ENCODE peak calls at places on chromosomes 1 and 21, in six cellular contexts. Y, G, U, P, O and F are unnamed samples.

GRCh38 chr1:61293986-61294504 is 211.7 kb downstream of the NFIA start:
- DNase-seq in Y (no peak), G (no peak), U (no peak), P (no peak), O (no peak), F (no peak)

GRCh38 chr21:25871566-25871965 is 136.8 kb downstream of the GABPA start:
- DNase-seq in Y (no peak), G (no peak), U (peak; percentile 9), P (no peak), O (peak; percentile 41), F (no peak)

GRCh38 chr1:228747536-228747935 is 12.3 kb downstream of the RHOU start:
- DNase-seq in Y (no peak), G (no peak), U (no peak), P (no peak), O (no peak), F (no peak)

GRCh38 chr1:2294661-2295060 is 66.5 kb downstream of the SKI start:
- DNase-seq in Y (no peak), G (no peak), U (no peak), P (no peak), O (no peak), F (no peak)

GRCh38 chr21:35303085-35303484 is 254.0 kb upstream of the RUNX1 start:
- DNase-seq in Y (no peak), G (no peak), U (no peak), P (no peak), O (no peak), F (no peak)

GRCh38 chr1:229579101-229579651 is 20.7 kb upstream of the ABCB10 start:
- DNase-seq in Y (no peak), G (peak; percentile 81), U (peak; percentile 54), P (no peak), O (no peak), F (no peak)

GRCh38 chr1:162151900-162152829 is 82.7 kb downstream of the NOS1AP start:
- DNase-seq in Y (peak; percentile 33), G (no peak), U (peak; percentile 16), P (no peak), O (no peak), F (no peak)

GRCh38 chr1:67833595-67833926 is 294 bp upstream of the GNG12 start:
- DNase-seq in Y (no peak), G (no peak), U (no peak), P (no peak), O (no peak), F (no peak)

GRCh38 chr1:39701092-39701460 is 9.8 kb upstream of the HPCAL4 start:
- DNase-seq in Y (no peak), G (no peak), U (no peak), P (no peak), O (peak; percentile 31), F (no peak)

GRCh38 chr1:95384570-95384969 is 150.6 kb downstream of the RWDD3 start:
- DNase-seq in Y (no peak), G (no peak), U (peak; percentile 48), P (no peak), O (peak; percentile 81), F (no peak)

GRCh38 chr1:156833598-156833997 is 16.9 kb upstream of the SH2D2A start:
- DNase-seq in Y (no peak), G (peak; percentile 58), U (peak; percentile 29), P (no peak), O (no peak), F (no peak)

GRCh38 chr1:199029855-199030254 is 391.0 kb downstream of the PTPRC start:
- DNase-seq in Y (no peak), G (no peak), U (no peak), P (no peak), O (no peak), F (no peak)

GRCh38 chr1:183932412-183932811 is 105.1 kb downstream of the COLGALT2 start:
- DNase-seq in Y (no peak), G (no peak), U (no peak), P (peak; percentile 85), O (no peak), F (peak; percentile 89)

GRCh38 chr1:244341455-244342450 is 110.0 kb downstream of the ADSS2 start:
- DNase-seq in Y (no peak), G (peak; percentile 77), U (no peak), P (no peak), O (peak; percentile 39), F (no peak)

GRCh38 chr1:16205891-16206546 is 6.4 kb downstream of the ARHGEF19 start:
- DNase-seq in Y (no peak), G (no peak), U (no peak), P (no peak), O (no peak), F (no peak)

GRCh38 chr1:174877208-174877673 is 122.5 kb upstream of the CACYBP start:
- DNase-seq in Y (no peak), G (peak; percentile 71), U (no peak), P (no peak), O (no peak), F (no peak)

GRCh38 chr21:46561448-46562095 is 43.3 kb downstream of the S100B start:
- DNase-seq in Y (no peak), G (no peak), U (no peak), P (no peak), O (no peak), F (no peak)

GRCh38 chr21:31599563-31599962 is 59.9 kb upstream of the SOD1 start:
- DNase-seq in Y (no peak), G (no peak), U (no peak), P (no peak), O (no peak), F (no peak)

GRCh38 chr1:85330711-85331290 is 54.4 kb upstream of the BCL10 start:
- DNase-seq in Y (no peak), G (no peak), U (peak; percentile 47), P (no peak), O (no peak), F (no peak)

GRCh38 chr1:155648207-155649147 is 38.5 kb downstream of the MSTO1 start:
- DNase-seq in Y (no peak), G (peak; percentile 42), U (no peak), P (no peak), O (no peak), F (no peak)

GRCh38 chr1:214076341-214077035 is 88.7 kb downstream of the PROX1 start:
- DNase-seq in Y (no peak), G (no peak), U (no peak), P (no peak), O (no peak), F (no peak)

GRCh38 chr21:28308516-28308915 is 684.2 kb downstream of the LTN1 start:
- DNase-seq in Y (no peak), G (no peak), U (no peak), P (no peak), O (no peak), F (no peak)

GRCh38 chr1:206851611-206852010 is 13.8 kb upstream of the IL20 start:
- DNase-seq in Y (no peak), G (no peak), U (no peak), P (no peak), O (no peak), F (no peak)

GRCh38 chr1:228900099-228900965 is 165.1 kb downstream of the RHOU start:
- DNase-seq in Y (no peak), G (no peak), U (no peak), P (no peak), O (no peak), F (no peak)

GRCh38 chr1:91529856-91530255 is 29.2 kb downstream of the CDC7 start:
- DNase-seq in Y (peak; percentile 14), G (peak; percentile 4), U (peak; percentile 49), P (no peak), O (no peak), F (no peak)

GRCh38 chr1:31653761-31654160 is 9.1 kb upstream of the PEF1 start:
- DNase-seq in Y (no peak), G (no peak), U (no peak), P (no peak), O (no peak), F (no peak)

GRCh38 chr1:231971397-231972233 is 345.0 kb downstream of the DISC1 start:
- DNase-seq in Y (no peak), G (no peak), U (no peak), P (no peak), O (no peak), F (no peak)

GRCh38 chr1:94130851-94131595 is 10.1 kb upstream of the ABCA4 start:
- DNase-seq in Y (no peak), G (no peak), U (no peak), P (no peak), O (no peak), F (no peak)

GRCh38 chr1:99786751-99787501 is 20.5 kb upstream of the FRRS1 start:
- DNase-seq in Y (no peak), G (no peak), U (peak; percentile 79), P (no peak), O (no peak), F (no peak)

GRCh38 chr1:247077234-247077633 is 1.4 kb downstream of the ZNF670 start:
- DNase-seq in Y (no peak), G (no peak), U (no peak), P (no peak), O (no peak), F (no peak)

GRCh38 chr1:224767031-224767430 is 150.9 kb downstream of the CNIH3 start:
- DNase-seq in Y (no peak), G (no peak), U (no peak), P (no peak), O (no peak), F (no peak)